ENCODE peak calls at places on chromosomes 4 and X, in ten cellular contexts. L, Q, R, K, G, N, I, U, H and B are unnamed samples.

GRCh38 chr4:76979236-76979635 is 29.7 kb downstream of the SEPTIN11 start:
- ATAC-seq in L (no peak), Q (no peak), R (no peak), K (no peak), G (no peak), N (no peak), I (no peak), U (no peak), H (no peak), B (no peak)

GRCh38 chr4:52868138-52868537 is 6.0 kb downstream of the RASL11B start:
- ATAC-seq in L (peak; percentile 20), Q (no peak), R (peak; percentile 43), K (peak; percentile 75), G (no peak), N (peak; percentile 81), I (peak; percentile 62), U (no peak), H (no peak), B (peak; percentile 30)

GRCh38 chr4:176781739-176782100 is 11.0 kb downstream of the VEGFC start:
- ATAC-seq in L (no peak), Q (no peak), R (no peak), K (no peak), G (no peak), N (no peak), I (no peak), U (no peak), H (no peak), B (no peak)

GRCh38 chr4:9918475-9918874 is 102.8 kb downstream of the SLC2A9 start:
- ATAC-seq in L (no peak), Q (no peak), R (no peak), K (no peak), G (no peak), N (no peak), I (no peak), U (no peak), H (no peak), B (no peak)

GRCh38 chrX:51860679-51861078 is 32.7 kb upstream of the MAGED1 start:
- ATAC-seq in L (peak; percentile 46), Q (no peak), R (peak; percentile 45), K (peak; percentile 74), G (no peak), N (no peak), I (peak; percentile 47), U (peak; percentile 63), H (peak; percentile 59), B (no peak)

GRCh38 chr4:89373396-89373795 is 65.8 kb upstream of the GPRIN3 start:
- ATAC-seq in L (no peak), Q (no peak), R (no peak), K (no peak), G (no peak), N (no peak), I (no peak), U (no peak), H (no peak), B (no peak)

GRCh38 chrX:110341189-110342035 is 17.2 kb upstream of the RTL9 start:
- ATAC-seq in L (no peak), Q (peak; percentile 73), R (no peak), K (peak; percentile 94), G (peak; percentile 50), N (no peak), I (no peak), U (peak; percentile 52), H (peak; percentile 96), B (no peak)

GRCh38 chrX:115632455-115632854 is 71.5 kb downstream of the PLS3 start:
- ATAC-seq in L (no peak), Q (no peak), R (no peak), K (no peak), G (no peak), N (no peak), I (no peak), U (no peak), H (no peak), B (no peak)

GRCh38 chrX:124362072-124362471 is 15.7 kb downstream of the SH2D1A start:
- ATAC-seq in L (no peak), Q (no peak), R (no peak), K (no peak), G (no peak), N (no peak), I (no peak), U (no peak), H (no peak), B (no peak)

GRCh38 chrX:71565634-71566033 is 12.6 kb upstream of the GCNA start:
- ATAC-seq in L (no peak), Q (no peak), R (no peak), K (no peak), G (no peak), N (no peak), I (no peak), U (no peak), H (no peak), B (no peak)

DNA sequence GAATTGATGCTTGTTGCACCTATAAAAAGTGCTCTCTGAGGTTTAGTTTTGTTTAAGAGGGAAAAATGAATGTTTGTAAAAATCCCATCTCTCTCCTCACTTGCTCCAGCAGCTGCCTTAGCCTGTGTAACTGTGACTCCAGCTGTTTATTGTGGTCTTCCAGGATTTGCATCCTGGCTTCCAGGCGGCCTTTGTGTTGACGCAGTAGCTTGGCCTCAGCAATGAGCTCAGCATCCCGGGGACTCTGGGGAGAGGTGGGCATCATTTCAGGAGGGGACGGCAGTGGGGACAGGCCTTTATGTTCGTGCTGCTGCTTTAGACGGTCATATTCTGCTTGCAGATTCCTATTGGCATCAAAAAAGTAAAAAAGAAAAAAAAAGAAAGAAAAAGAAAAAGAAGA is 75.3 kb upstream of the FTHL17 start:
- ATAC-seq in L (no peak), Q (no peak), R (no peak), K (no peak), G (no peak), N (no peak), I (no peak), U (no peak), H (no peak), B (no peak)
- TF ChIP-seq POLR2A in L (no peak), Q (no peak), R (no peak), K (no peak), G (no peak), N (no peak), I (no peak), U (no peak), H (no peak), B (no peak)

DNA sequence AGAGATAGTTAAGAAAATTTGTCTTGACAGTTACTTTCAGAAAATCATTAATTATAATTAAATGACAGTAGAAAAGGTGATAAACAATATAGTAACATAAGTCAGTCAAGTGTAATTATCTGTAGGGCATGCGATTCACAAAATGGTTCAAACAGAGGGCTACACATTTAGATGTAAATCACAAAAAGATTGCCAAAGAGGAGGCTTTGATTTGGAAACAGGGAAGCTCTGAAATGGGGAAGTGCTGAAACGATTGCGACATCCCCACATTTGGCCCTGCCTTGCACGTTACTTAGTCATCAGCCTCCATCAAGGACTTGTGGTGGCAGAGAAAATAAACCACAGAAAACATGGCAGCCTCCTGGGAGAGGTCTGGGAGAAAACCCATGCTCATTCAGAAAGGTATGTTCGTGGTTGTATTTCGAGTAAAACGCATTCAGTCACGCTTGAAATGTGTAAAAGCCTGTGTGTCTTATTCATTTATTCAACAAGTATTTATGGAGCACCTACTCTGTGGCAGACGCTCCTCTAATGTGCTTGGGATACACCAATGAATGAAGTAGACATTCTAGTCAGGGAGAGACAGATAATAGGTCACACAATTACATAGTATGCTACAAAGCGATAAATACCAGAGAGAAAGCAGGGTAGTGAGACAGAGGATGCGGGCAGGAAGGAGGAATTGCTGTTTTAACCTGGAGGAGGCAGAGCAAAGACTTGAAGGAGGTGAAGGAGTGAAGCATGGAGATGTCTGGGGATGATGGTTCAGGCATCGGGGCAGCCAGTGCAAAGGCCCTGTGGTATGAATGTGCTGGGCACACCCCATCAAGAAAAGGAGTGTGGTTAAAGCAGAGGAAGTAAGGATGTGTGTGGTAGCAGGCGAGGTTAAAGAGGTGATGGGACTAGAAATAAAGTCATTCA is 7.8 kb downstream of the RBM47 start:
- ATAC-seq in L (peak; percentile 75), Q (peak; percentile 94), R (peak; percentile 77), K (peak; percentile 87), G (peak; percentile 96), N (peak; percentile 5), I (peak; percentile 59), U (peak; percentile 88), H (peak; percentile 66), B (peak; percentile 85)
- H3K27ac ChIP-seq in L (peak overlapping the region; percentile 56), Q (peak overlapping the region; percentile 50), R (peak overlapping the region; percentile 70), K (no peak overlapping the region), G (peak overlapping the region; percentile 87), N (no peak overlapping the region), I (no peak overlapping the region), U (peak overlapping the region; percentile 7), H (peak overlapping the region; percentile 93), B (no peak overlapping the region)

GRCh38 chr4:155072417-155072816 is 136.0 kb upstream of the NPY2R start:
- ATAC-seq in L (no peak), Q (no peak), R (no peak), K (no peak), G (no peak), N (no peak), I (no peak), U (no peak), H (peak; percentile 61), B (no peak)

GRCh38 chr4:155071962-155072361 is 136.5 kb upstream of the NPY2R start:
- ATAC-seq in L (no peak), Q (no peak), R (no peak), K (no peak), G (no peak), N (no peak), I (no peak), U (no peak), H (no peak), B (no peak)

GRCh38 chr4:155077860-155078259 is 130.6 kb upstream of the NPY2R start:
- ATAC-seq in L (no peak), Q (no peak), R (no peak), K (no peak), G (no peak), N (no peak), I (no peak), U (no peak), H (no peak), B (no peak)

DNA sequence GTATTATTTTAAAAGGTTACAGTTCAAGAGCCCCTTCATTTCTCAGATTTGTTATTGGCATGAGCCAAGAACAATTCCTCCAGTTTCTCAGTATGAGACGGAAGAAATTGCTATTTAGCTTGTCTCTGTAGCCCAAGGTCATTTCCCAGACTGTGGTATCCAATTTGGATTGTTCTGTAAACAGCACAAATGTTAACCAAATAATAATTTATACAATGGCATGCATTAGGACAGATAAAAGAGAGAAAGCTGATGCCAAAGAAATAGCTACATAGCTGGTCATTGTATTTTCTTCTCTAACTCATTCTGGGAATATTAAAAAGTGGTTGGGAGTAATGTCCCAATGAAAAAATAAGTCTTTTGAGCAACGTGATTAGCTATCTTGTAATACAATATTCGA is 134.6 kb upstream of the NPY2R start:
- ATAC-seq in L (no peak), Q (no peak), R (no peak), K (no peak), G (no peak), N (no peak), I (no peak), U (no peak), H (no peak), B (no peak)
- TF ChIP-seq POLR2A in L (no peak), Q (no peak), R (no peak), K (no peak), G (no peak), N (no peak), I (no peak), U (no peak), H (no peak), B (no peak)

DNA sequence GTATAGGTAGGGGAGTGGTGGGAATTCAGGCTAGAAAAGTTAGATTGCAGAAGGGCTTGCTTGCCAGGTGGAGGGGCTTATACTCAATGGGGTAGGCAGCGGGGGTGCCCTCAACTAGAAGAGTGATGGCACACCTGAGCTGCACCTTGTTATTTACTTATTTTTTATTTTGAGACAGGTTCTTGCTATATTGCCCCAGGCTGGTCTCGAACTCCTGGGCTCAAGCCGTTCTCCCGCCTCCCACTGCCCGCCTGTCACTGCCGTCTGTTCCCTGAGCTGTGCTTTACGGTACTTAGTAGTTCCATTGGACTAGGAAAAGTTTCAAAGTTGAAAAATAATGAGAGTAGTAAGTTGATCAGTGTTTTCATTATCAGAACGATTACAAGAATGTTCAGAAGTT is 2.0 kb downstream of the ZFX start:
- ATAC-seq in L (no peak), Q (no peak), R (no peak), K (no peak), G (no peak), N (no peak), I (no peak), U (no peak), H (no peak), B (no peak)
- H3K27ac ChIP-seq in L (peak overlapping the region; percentile 97), Q (no peak overlapping the region), R (peak overlapping the region; percentile 97), K (peak overlapping the region; percentile 96), G (peak overlapping the region; percentile 98), N (peak overlapping the region; percentile 97), I (peak overlapping the region; percentile 90), U (peak overlapping the region; percentile 14), H (peak overlapping the region; percentile 80), B (peak overlapping the region; percentile 99)